ENCODE peak calls at places on chromosomes 16 and 17, in six cellular contexts. One of them, this sample, is unnamed.
A peak's percentile ranks its signal among the peaks of the same experiment; 100 is the strongest.

GRCh38 chr17:29562615-29563014 is 4.2 kb downstream of the ABHD15 start:
- DNase-seq in activated T-helper 1 cell treated with anti-CD3 and anti-CD28 coated beads, Interleukin-2, amount 50 U/mL, for 16 hours: no peak
- DNase-seq in T-helper 2 cell: no peak
- DNase-seq in body of pancreas: no peak
- DNase-seq in KG1: no peak
- DNase-seq in stimulated activated CD4-positive, alpha-beta T cell treated with anti-CD3 and anti-CD28 coated beads, Interleukin-15, amount 100 ng/mL, for 24 hours: no peak
- DNase-seq in this sample: no peak

GRCh38 chr17:20086416-20087074 is 77.4 kb downstream of the SPECC1 start:
- DNase-seq in body of pancreas: no peak
- DNase-seq in T-helper 2 cell: no peak
- DNase-seq in stimulated activated CD4-positive, alpha-beta T cell treated with anti-CD3 and anti-CD28 coated beads, Interleukin-15, amount 100 ng/mL, for 24 hours: no peak
- DNase-seq in activated T-helper 1 cell treated with anti-CD3 and anti-CD28 coated beads, Interleukin-2, amount 50 U/mL, for 16 hours: no peak
- DNase-seq in KG1: no peak
- DNase-seq in this sample: no peak

GRCh38 chr16:56400458-56400857 is 24.9 kb downstream of the AMFR start:
- DNase-seq in KG1: no peak
- DNase-seq in T-helper 2 cell: no peak
- DNase-seq in stimulated activated CD4-positive, alpha-beta T cell treated with anti-CD3 and anti-CD28 coated beads, Interleukin-15, amount 100 ng/mL, for 24 hours: no peak
- DNase-seq in body of pancreas: no peak
- DNase-seq in activated T-helper 1 cell treated with anti-CD3 and anti-CD28 coated beads, Interleukin-2, amount 50 U/mL, for 16 hours: no peak
- DNase-seq in this sample: no peak

GRCh38 chr17:76091526-76092285 is 11.9 kb downstream of the EXOC7 start:
- DNase-seq in activated T-helper 1 cell treated with anti-CD3 and anti-CD28 coated beads, Interleukin-2, amount 50 U/mL, for 16 hours: no peak
- DNase-seq in T-helper 2 cell: no peak
- DNase-seq in body of pancreas: no peak
- DNase-seq in stimulated activated CD4-positive, alpha-beta T cell treated with anti-CD3 and anti-CD28 coated beads, Interleukin-15, amount 100 ng/mL, for 24 hours: no peak
- DNase-seq in KG1: peak; percentile 21
- DNase-seq in this sample: no peak

GRCh38 chr16:88412766-88413165 is 30.0 kb downstream of the ZNF469 start:
- DNase-seq in body of pancreas: no peak
- DNase-seq in stimulated activated CD4-positive, alpha-beta T cell treated with anti-CD3 and anti-CD28 coated beads, Interleukin-15, amount 100 ng/mL, for 24 hours: no peak
- DNase-seq in T-helper 2 cell: no peak
- DNase-seq in KG1: no peak
- DNase-seq in activated T-helper 1 cell treated with anti-CD3 and anti-CD28 coated beads, Interleukin-2, amount 50 U/mL, for 16 hours: no peak
- DNase-seq in this sample: no peak

GRCh38 chr16:46961373-46962353 is 11.8 kb downstream of the DNAJA2 start:
- DNase-seq in activated T-helper 1 cell treated with anti-CD3 and anti-CD28 coated beads, Interleukin-2, amount 50 U/mL, for 16 hours: no peak
- DNase-seq in body of pancreas: no peak
- DNase-seq in KG1: no peak
- DNase-seq in T-helper 2 cell: no peak
- DNase-seq in stimulated activated CD4-positive, alpha-beta T cell treated with anti-CD3 and anti-CD28 coated beads, Interleukin-15, amount 100 ng/mL, for 24 hours: peak; percentile 51
- DNase-seq in this sample: no peak

GRCh38 chr16:15829460-15829859 is 27.4 kb downstream of the MYH11 start:
- DNase-seq in KG1: no peak
- DNase-seq in T-helper 2 cell: no peak
- DNase-seq in body of pancreas: peak; percentile 55
- DNase-seq in activated T-helper 1 cell treated with anti-CD3 and anti-CD28 coated beads, Interleukin-2, amount 50 U/mL, for 16 hours: no peak
- DNase-seq in stimulated activated CD4-positive, alpha-beta T cell treated with anti-CD3 and anti-CD28 coated beads, Interleukin-15, amount 100 ng/mL, for 24 hours: no peak
- DNase-seq in this sample: no peak

GRCh38 chr16:74999683-75000480 is 1.1 kb downstream of the ZNRF1 start:
- DNase-seq in T-helper 2 cell: peak; percentile 30
- DNase-seq in body of pancreas: peak; percentile 69
- DNase-seq in stimulated activated CD4-positive, alpha-beta T cell treated with anti-CD3 and anti-CD28 coated beads, Interleukin-15, amount 100 ng/mL, for 24 hours: peak; percentile 76
- DNase-seq in activated T-helper 1 cell treated with anti-CD3 and anti-CD28 coated beads, Interleukin-2, amount 50 U/mL, for 16 hours: peak; percentile 36
- DNase-seq in KG1: no peak
- DNase-seq in this sample: peak; percentile 6

GRCh38 chr17:36848008-36848902 is 89.0 kb upstream of the LHX1 start:
- DNase-seq in KG1: no peak
- DNase-seq in activated T-helper 1 cell treated with anti-CD3 and anti-CD28 coated beads, Interleukin-2, amount 50 U/mL, for 16 hours: no peak
- DNase-seq in T-helper 2 cell: no peak
- DNase-seq in stimulated activated CD4-positive, alpha-beta T cell treated with anti-CD3 and anti-CD28 coated beads, Interleukin-15, amount 100 ng/mL, for 24 hours: no peak
- DNase-seq in body of pancreas: no peak
- DNase-seq in this sample: no peak

GRCh38 chr17:36459601-36460000 is 26.9 kb upstream of the ZNHIT3 start:
- DNase-seq in body of pancreas: no peak
- DNase-seq in KG1: no peak
- DNase-seq in activated T-helper 1 cell treated with anti-CD3 and anti-CD28 coated beads, Interleukin-2, amount 50 U/mL, for 16 hours: no peak
- DNase-seq in stimulated activated CD4-positive, alpha-beta T cell treated with anti-CD3 and anti-CD28 coated beads, Interleukin-15, amount 100 ng/mL, for 24 hours: no peak
- DNase-seq in T-helper 2 cell: no peak
- DNase-seq in this sample: no peak

GRCh38 chr17:72496461-72496860 is 375.6 kb downstream of the SOX9 start:
- DNase-seq in KG1: no peak
- DNase-seq in T-helper 2 cell: no peak
- DNase-seq in stimulated activated CD4-positive, alpha-beta T cell treated with anti-CD3 and anti-CD28 coated beads, Interleukin-15, amount 100 ng/mL, for 24 hours: no peak
- DNase-seq in activated T-helper 1 cell treated with anti-CD3 and anti-CD28 coated beads, Interleukin-2, amount 50 U/mL, for 16 hours: no peak
- DNase-seq in body of pancreas: no peak
- DNase-seq in this sample: no peak

GRCh38 chr17:70137451-70138230 is 31.7 kb upstream of the KCNJ2 start:
- DNase-seq in stimulated activated CD4-positive, alpha-beta T cell treated with anti-CD3 and anti-CD28 coated beads, Interleukin-15, amount 100 ng/mL, for 24 hours: peak; percentile 43
- DNase-seq in KG1: no peak
- DNase-seq in T-helper 2 cell: no peak
- DNase-seq in body of pancreas: peak; percentile 61
- DNase-seq in activated T-helper 1 cell treated with anti-CD3 and anti-CD28 coated beads, Interleukin-2, amount 50 U/mL, for 16 hours: no peak
- DNase-seq in this sample: peak; percentile 54